ENCODE peak calls at places on chromosomes 12 and 14, in four cellular contexts. One of them, this sample, is unnamed.

GRCh38 chr12:685388-685787 is 22.1 kb upstream of the NINJ2 start:
- DNase-seq in Peyer's patch: peak; percentile 82
- DNase-seq in IMR-90: peak; percentile 28
- DNase-seq in K562: no peak
- DNase-seq in this sample: no peak

GRCh38 chr14:74242055-74243042 is 3.1 kb downstream of the VSX2 start:
- DNase-seq in Peyer's patch: no peak
- DNase-seq in IMR-90: no peak
- DNase-seq in K562: no peak
- DNase-seq in this sample: no peak

GRCh38 chr12:131121705-131122405 is 168.1 kb downstream of the ADGRD1 start:
- DNase-seq in Peyer's patch: no peak
- DNase-seq in IMR-90: no peak
- DNase-seq in K562: peak; percentile 41
- DNase-seq in this sample: no peak

GRCh38 chr14:62914025-62914424 is 131.2 kb downstream of the KCNH5 start:
- DNase-seq in Peyer's patch: no peak
- DNase-seq in IMR-90: peak; percentile 80
- DNase-seq in K562: no peak
- DNase-seq in this sample: no peak

GRCh38 chr14:100770605-100771120 is 44.0 kb downstream of the DLK1 start:
- DNase-seq in Peyer's patch: no peak
- DNase-seq in IMR-90: no peak
- DNase-seq in K562: peak; percentile 64
- DNase-seq in this sample: no peak

GRCh38 chr12:14473707-14474287 is 93.9 kb downstream of the PLBD1 start:
- DNase-seq in Peyer's patch: no peak
- DNase-seq in IMR-90: peak; percentile 18
- DNase-seq in K562: no peak
- DNase-seq in this sample: no peak

GRCh38 chr14:104428333-104428851 is 151.2 kb upstream of the C14orf180 start:
- DNase-seq in Peyer's patch: no peak
- DNase-seq in IMR-90: no peak
- DNase-seq in K562: no peak
- DNase-seq in this sample: peak; percentile 90

GRCh38 chr12:99619389-99620158 is 28.0 kb upstream of the GARIN6 start:
- DNase-seq in Peyer's patch: no peak
- DNase-seq in IMR-90: peak; percentile 4
- DNase-seq in K562: peak; percentile 9
- DNase-seq in this sample: no peak

GRCh38 chr12:131204416-131205311 is 251.0 kb downstream of the ADGRD1 start:
- DNase-seq in Peyer's patch: no peak
- DNase-seq in IMR-90: no peak
- DNase-seq in K562: no peak
- DNase-seq in this sample: peak; percentile 83

GRCh38 chr12:88298761-88299242 is 156.7 kb downstream of the TMTC3 start:
- DNase-seq in Peyer's patch: no peak
- DNase-seq in IMR-90: peak; percentile 73
- DNase-seq in K562: no peak
- DNase-seq in this sample: no peak

GRCh38 chr14:20866963-20867362 is 24.2 kb upstream of the RNASE3 start:
- DNase-seq in Peyer's patch: no peak
- DNase-seq in IMR-90: no peak
- DNase-seq in K562: no peak
- DNase-seq in this sample: no peak

GRCh38 chr12:52992699-52993557 is 13.3 kb upstream of the EIF4B start:
- DNase-seq in Peyer's patch: no peak
- DNase-seq in IMR-90: peak; percentile 60
- DNase-seq in K562: peak; percentile 65
- DNase-seq in this sample: no peak

GRCh38 chr14:69711471-69712216 is 55.3 kb upstream of the SRSF5 start:
- DNase-seq in Peyer's patch: no peak
- DNase-seq in IMR-90: no peak
- DNase-seq in K562: no peak
- DNase-seq in this sample: no peak

GRCh38 chr12:115380509-115381120 is 696.6 kb upstream of the TBX3 start:
- DNase-seq in Peyer's patch: no peak
- DNase-seq in IMR-90: no peak
- DNase-seq in K562: no peak
- DNase-seq in this sample: no peak

GRCh38 chr12:108047130-108047550 is 81.9 kb upstream of the WSCD2 start:
- DNase-seq in Peyer's patch: no peak
- DNase-seq in IMR-90: no peak
- DNase-seq in K562: no peak
- DNase-seq in this sample: no peak

GRCh38 chr14:77000340-77001235 is 27.9 kb downstream of the IRF2BPL start:
- DNase-seq in Peyer's patch: no peak
- DNase-seq in IMR-90: peak; percentile 79
- DNase-seq in K562: no peak
- DNase-seq in this sample: no peak

GRCh38 chr12:91616401-91616800 is 433.8 kb upstream of the DCN start:
- DNase-seq in Peyer's patch: no peak
- DNase-seq in IMR-90: no peak
- DNase-seq in K562: no peak
- DNase-seq in this sample: no peak

GRCh38 chr12:109504068-109504467 is 26.6 kb downstream of the UBE3B start:
- DNase-seq in Peyer's patch: no peak
- DNase-seq in IMR-90: no peak
- DNase-seq in K562: no peak
- DNase-seq in this sample: no peak

GRCh38 chr12:68342966-68343365 is 10.8 kb upstream of the MDM1 start:
- DNase-seq in Peyer's patch: no peak
- DNase-seq in IMR-90: no peak
- DNase-seq in K562: no peak
- DNase-seq in this sample: no peak

GRCh38 chr12:94134226-94134795 is 14.1 kb upstream of the PLXNC1 start:
- DNase-seq in Peyer's patch: no peak
- DNase-seq in IMR-90: peak; percentile 62
- DNase-seq in K562: peak; percentile 70
- DNase-seq in this sample: no peak
- TF ChIP-seq CTCF in Peyer's patch: peak; percentile 92
- TF ChIP-seq CTCF in IMR-90: peak; percentile 78
- TF ChIP-seq CTCF in K562: peak; percentile 76
- TF ChIP-seq CTCF in this sample: peak; percentile 81

DNA sequence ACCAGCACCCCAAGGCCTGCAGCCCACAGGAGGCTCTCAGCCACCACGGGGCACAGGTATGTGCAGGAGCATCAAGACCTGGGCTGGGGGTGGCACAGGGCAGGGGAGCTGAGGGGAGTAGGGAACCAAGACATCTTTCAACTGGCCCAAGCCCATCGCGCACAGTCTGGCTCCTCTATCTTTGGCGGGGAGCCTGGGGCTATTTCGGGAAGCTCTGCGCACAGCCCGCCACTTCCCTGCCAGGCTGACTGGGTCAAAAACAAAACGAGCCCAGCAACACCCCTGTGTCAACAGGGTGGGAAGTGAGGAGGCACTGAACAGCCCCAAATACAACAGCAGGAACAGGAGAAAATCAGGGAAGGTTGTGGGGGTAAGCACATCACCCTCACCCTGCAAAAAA is 83.9 kb downstream of the ARL6IP4 start:
- DNase-seq in Peyer's patch: no peak
- DNase-seq in IMR-90: no peak
- DNase-seq in K562: no peak
- DNase-seq in this sample: no peak
- TF ChIP-seq POLR2A in Peyer's patch: no peak
- TF ChIP-seq POLR2A in IMR-90: no peak
- TF ChIP-seq POLR2A in K562: no peak
- TF ChIP-seq POLR2A in this sample: no peak

DNA sequence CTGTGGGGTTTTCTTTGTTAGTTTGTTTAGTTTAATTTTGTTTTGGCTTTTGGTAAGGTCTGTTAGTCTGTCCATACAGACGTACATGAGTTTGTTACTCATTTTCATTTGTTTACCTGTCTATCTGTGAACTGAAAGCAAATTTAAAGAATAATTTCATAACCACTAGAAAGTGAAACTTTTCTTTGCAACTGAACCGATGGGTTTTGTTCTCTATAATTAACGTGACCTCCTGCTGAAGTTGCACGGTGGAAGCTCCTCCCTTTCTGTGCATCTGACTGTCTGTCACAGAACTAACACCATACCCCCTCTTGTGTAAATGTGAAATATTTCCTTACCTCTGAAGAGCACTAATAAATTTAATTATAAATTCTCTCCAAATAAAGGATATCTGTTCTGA is 595.5 kb downstream of the GALC start:
- DNase-seq in Peyer's patch: no peak
- DNase-seq in IMR-90: no peak
- DNase-seq in K562: no peak
- DNase-seq in this sample: no peak
- TF ChIP-seq CTCF in Peyer's patch: no peak
- TF ChIP-seq CTCF in IMR-90: no peak
- TF ChIP-seq CTCF in K562: no peak
- TF ChIP-seq CTCF in this sample: no peak

GRCh38 chr14:61319706-61320105 is 1.7 kb upstream of the PRKCH start:
- DNase-seq in Peyer's patch: no peak
- DNase-seq in IMR-90: no peak
- DNase-seq in K562: no peak
- DNase-seq in this sample: no peak

GRCh38 chr14:61320806-61321384 is 484 bp upstream of the PRKCH start:
- DNase-seq in Peyer's patch: no peak
- DNase-seq in IMR-90: no peak
- DNase-seq in K562: no peak
- DNase-seq in this sample: no peak

GRCh38 chr14:61322011-61322798 is 826 bp downstream of the PRKCH start:
- DNase-seq in Peyer's patch: no peak
- DNase-seq in IMR-90: no peak
- DNase-seq in K562: no peak
- DNase-seq in this sample: no peak

GRCh38 chr14:61322799-61323290 is 1.5 kb downstream of the PRKCH start:
- DNase-seq in Peyer's patch: no peak
- DNase-seq in IMR-90: peak; percentile 2
- DNase-seq in K562: no peak
- DNase-seq in this sample: no peak

GRCh38 chr14:61321385-61322010 is at the start of gene PRKCH:
- DNase-seq in Peyer's patch: peak; percentile 68
- DNase-seq in IMR-90: peak; percentile 25
- DNase-seq in K562: peak; percentile 68
- DNase-seq in this sample: no peak
- TF ChIP-seq POLR2A in Peyer's patch: peak; percentile 72
- TF ChIP-seq POLR2A in IMR-90: no peak
- TF ChIP-seq POLR2A in K562: no peak
- TF ChIP-seq POLR2A in this sample: no peak

GRCh38 chr12:112946236-112947000 is 8.1 kb downstream of the OAS3 start:
- DNase-seq in Peyer's patch: no peak
- DNase-seq in IMR-90: no peak
- DNase-seq in K562: no peak
- DNase-seq in this sample: no peak

GRCh38 chr12:112947761-112948160 is 9.5 kb downstream of the OAS3 start:
- DNase-seq in Peyer's patch: no peak
- DNase-seq in IMR-90: no peak
- DNase-seq in K562: no peak
- DNase-seq in this sample: no peak

GRCh38 chr12:112947314-112947713 is 9.0 kb downstream of the OAS3 start:
- DNase-seq in Peyer's patch: no peak
- DNase-seq in IMR-90: no peak
- DNase-seq in K562: no peak
- DNase-seq in this sample: no peak

GRCh38 chr12:112948806-112949205 is 10.5 kb downstream of the OAS3 start:
- DNase-seq in Peyer's patch: no peak
- DNase-seq in IMR-90: no peak
- DNase-seq in K562: no peak
- DNase-seq in this sample: no peak

DNA sequence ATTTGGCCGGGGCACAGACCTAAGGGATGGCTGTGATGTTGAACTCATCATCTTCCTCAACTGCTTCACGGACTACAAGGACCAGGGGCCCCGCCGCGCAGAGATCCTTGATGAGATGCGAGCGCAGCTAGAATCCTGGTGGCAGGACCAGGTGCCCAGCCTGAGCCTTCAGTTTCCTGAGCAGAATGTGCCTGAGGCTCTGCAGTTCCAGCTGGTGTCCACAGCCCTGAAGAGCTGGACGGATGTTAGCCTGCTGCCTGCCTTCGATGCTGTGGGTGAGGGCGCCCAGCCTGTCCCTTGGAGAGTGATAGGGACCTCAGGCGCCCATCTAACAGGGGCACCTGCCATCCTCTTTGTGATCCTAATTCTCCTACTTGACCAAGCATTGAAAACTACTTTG is 12.4 kb downstream of the OAS3 start:
- DNase-seq in Peyer's patch: no peak
- DNase-seq in IMR-90: no peak
- DNase-seq in K562: no peak
- DNase-seq in this sample: no peak
- TF ChIP-seq CTCF in Peyer's patch: no peak
- TF ChIP-seq CTCF in IMR-90: no peak
- TF ChIP-seq CTCF in K562: no peak
- TF ChIP-seq CTCF in this sample: no peak

GRCh38 chr12:51025748-51026654 is at the start of gene SLC11A2:
- DNase-seq in Peyer's patch: peak; percentile 93
- DNase-seq in IMR-90: peak; percentile 90
- DNase-seq in K562: peak; percentile 98
- DNase-seq in this sample: peak; percentile 98
- TF ChIP-seq POLR2A in Peyer's patch: peak; percentile 35
- TF ChIP-seq POLR2A in IMR-90: peak; percentile 46
- TF ChIP-seq POLR2A in K562: peak; percentile 83
- TF ChIP-seq POLR2A in this sample: peak; percentile 31

GRCh38 chr12:78035913-78036658 is 205.4 kb downstream of the NAV3 start:
- DNase-seq in Peyer's patch: no peak
- DNase-seq in IMR-90: peak; percentile 34
- DNase-seq in K562: no peak
- DNase-seq in this sample: no peak

GRCh38 chr12:78038541-78038940 is 207.8 kb downstream of the NAV3 start:
- DNase-seq in Peyer's patch: no peak
- DNase-seq in IMR-90: no peak
- DNase-seq in K562: no peak
- DNase-seq in this sample: no peak

GRCh38 chr12:78036889-78037288 is 206.2 kb downstream of the NAV3 start:
- DNase-seq in Peyer's patch: no peak
- DNase-seq in IMR-90: no peak
- DNase-seq in K562: no peak
- DNase-seq in this sample: no peak

GRCh38 chr12:78038986-78039385 is 208.3 kb downstream of the NAV3 start:
- DNase-seq in Peyer's patch: no peak
- DNase-seq in IMR-90: peak; percentile 34
- DNase-seq in K562: no peak
- DNase-seq in this sample: no peak

DNA sequence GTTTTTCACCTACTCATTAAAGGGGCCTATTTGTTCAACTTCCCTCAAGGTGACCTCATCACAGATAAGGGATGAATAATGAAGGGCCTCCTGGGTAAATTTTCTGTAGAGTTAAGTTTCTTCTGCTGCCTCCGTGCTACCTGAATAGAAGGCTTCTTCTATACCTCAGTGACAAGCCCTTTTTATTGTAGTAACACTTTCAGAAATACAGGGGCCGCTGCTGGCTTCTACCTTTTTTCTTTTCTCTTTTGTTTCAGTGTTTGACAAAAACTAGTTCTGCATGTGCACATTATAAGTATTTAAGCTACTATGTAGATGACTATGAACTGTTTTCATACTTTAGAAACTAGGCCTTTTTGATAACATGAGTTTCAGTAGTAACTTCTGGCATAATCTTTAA is 207.0 kb downstream of the NAV3 start:
- DNase-seq in Peyer's patch: no peak
- DNase-seq in IMR-90: no peak
- DNase-seq in K562: no peak
- DNase-seq in this sample: no peak
- TF ChIP-seq CTCF in Peyer's patch: no peak
- TF ChIP-seq CTCF in IMR-90: no peak
- TF ChIP-seq CTCF in K562: no peak
- TF ChIP-seq CTCF in this sample: no peak